ENCODE peak calls at places on chromosome 1, in eight cellular contexts. A, C, X, Q, R, E, I and S are unnamed samples.

GRCh38 chr1:152035406-152036315 is 1.1 kb downstream of the S100A11 start:
- DNase-seq in R (peak), E (no peak), I (no peak), C (peak), X (peak), Q (no peak), A (peak), S (no peak)

GRCh38 chr1:153659656-153660055 is 1.2 kb downstream of the SNAPIN start:
- DNase-seq in I (no peak), E (no peak), Q (no peak), R (no peak), C (no peak), A (no peak), X (no peak), S (no peak)

GRCh38 chr1:43705982-43706597 is 1.2 kb upstream of the ST3GAL3 start:
- DNase-seq in X (peak), I (no peak), R (no peak), Q (no peak), A (no peak), C (no peak), E (no peak), S (no peak)

GRCh38 chr1:3427711-3428704 is 26.5 kb upstream of the ARHGEF16 start:
- DNase-seq in C (no peak), X (no peak), E (no peak), A (no peak), I (no peak), R (no peak), Q (no peak), S (no peak)

GRCh38 chr1:39892611-39893595 is 8.8 kb downstream of the MYCL start:
- DNase-seq in Q (peak), A (no peak), I (no peak), R (peak), C (no peak), X (peak), E (peak), S (no peak)

GRCh38 chr1:221858758-221859157 is 116.9 kb upstream of the DUSP10 start:
- DNase-seq in I (no peak), R (peak), E (peak), Q (no peak), C (no peak), X (no peak), A (no peak), S (no peak)

GRCh38 chr1:25795955-25796806 is 3.8 kb upstream of the SELENON start:
- DNase-seq in E (no peak), I (no peak), C (no peak), A (peak), R (no peak), Q (no peak), X (no peak), S (no peak)

GRCh38 chr1:147111381-147112130 is 60.7 kb downstream of the PRKAB2 start:
- DNase-seq in I (no peak), A (no peak), C (no peak), Q (no peak), E (no peak), R (no peak), X (no peak), S (no peak)

GRCh38 chr1:190908691-190909090 is 431.0 kb upstream of the BRINP3 start:
- DNase-seq in R (no peak), I (no peak), E (no peak), C (no peak), Q (no peak), X (no peak), A (no peak), S (no peak)

GRCh38 chr1:16352842-16353535 is 709 bp upstream of the FBXO42 start:
- DNase-seq in E (no peak), I (no peak), X (peak), C (no peak), R (no peak), A (no peak), Q (no peak), S (no peak)

GRCh38 chr1:157119008-157119407 is 19.2 kb downstream of the ETV3 start:
- DNase-seq in X (no peak), A (no peak), C (no peak), R (no peak), I (no peak), E (no peak), Q (no peak), S (no peak)

GRCh38 chr1:87685366-87686136 is 356.9 kb downstream of the LMO4 start:
- DNase-seq in E (no peak), R (no peak), Q (no peak), C (no peak), X (peak), A (no peak), I (no peak), S (no peak)

GRCh38 chr1:244150665-244151064 is 99.6 kb downstream of the ZBTB18 start:
- DNase-seq in I (no peak), C (no peak), Q (no peak), A (no peak), X (no peak), R (no peak), E (no peak), S (no peak)

GRCh38 chr1:40049745-40050144 is 9.2 kb downstream of the CAP1 start:
- DNase-seq in Q (no peak), X (no peak), I (no peak), A (no peak), E (no peak), C (no peak), R (no peak), S (no peak)

GRCh38 chr1:13960376-13960987 is 260.5 kb downstream of the PRDM2 start:
- DNase-seq in A (peak), E (peak), X (peak), C (peak), Q (peak), I (no peak), R (peak), S (peak)